ENCODE peak calls at places on chromosomes 5 and 9, in five cellular contexts. E is heart left ventricle, V is IMR-90, L is Peyer's patch, K is A549. F is an unnamed sample.
A peak's percentile ranks its signal among the peaks of the same experiment; 100 is the strongest.

GRCh38 chr5:31106742-31107546 is 86.5 kb upstream of the CDH6 start:
- DNase-seq in E (no peak), V (peak; percentile 90), L (no peak), K (no peak), F (no peak)

GRCh38 chr5:67699560-67699959 is 503.0 kb upstream of the CD180 start:
- DNase-seq in E (no peak), V (no peak), L (no peak), K (no peak), F (no peak)

GRCh38 chr5:132237670-132238069 is 10.0 kb upstream of the P4HA2 start:
- DNase-seq in E (no peak), V (no peak), L (no peak), K (no peak), F (peak; percentile 18)

GRCh38 chr9:137423810-137424291 is 658 bp downstream of the NOXA1 start:
- DNase-seq in E (peak; percentile 48), V (no peak), L (no peak), K (no peak), F (peak; percentile 92)

GRCh38 chr5:136182618-136183017 is 10.3 kb downstream of the SMIM32 start:
- DNase-seq in E (no peak), V (peak; percentile 47), L (no peak), K (no peak), F (no peak)

GRCh38 chr9:134180786-134181647 is 16.7 kb upstream of the RNU6ATAC start:
- DNase-seq in E (peak; percentile 24), V (no peak), L (no peak), K (no peak), F (peak; percentile 72)

GRCh38 chr5:932151-932627 is 39.5 kb downstream of the TRIP13 start:
- DNase-seq in E (no peak), V (no peak), L (no peak), K (no peak), F (peak; percentile 68)

GRCh38 chr9:104905153-104905901 is 22.6 kb downstream of the ABCA1 start:
- DNase-seq in E (no peak), V (no peak), L (no peak), K (no peak), F (no peak)

GRCh38 chr9:6428940-6429889 is 16.2 kb downstream of the UHRF2 start:
- DNase-seq in E (no peak), V (no peak), L (peak; percentile 60), K (no peak), F (no peak)

GRCh38 chr5:31783762-31784161 is 144.8 kb downstream of the PDZD2 start:
- DNase-seq in E (no peak), V (no peak), L (no peak), K (no peak), F (no peak)

GRCh38 chr5:134086943-134087305 is 27.6 kb upstream of the TCF7 start:
- DNase-seq in E (no peak), V (no peak), L (peak; percentile 55), K (no peak), F (no peak)

GRCh38 chr9:6512085-6512657 is 99.2 kb downstream of the UHRF2 start:
- DNase-seq in E (no peak), V (peak; percentile 36), L (no peak), K (no peak), F (no peak)

GRCh38 chr5:59020611-59021285 is 437.9 kb downstream of the RAB3C start:
- DNase-seq in E (no peak), V (peak; percentile 35), L (no peak), K (no peak), F (no peak)

GRCh38 chr5:150846651-150847333 is 471 bp downstream of the IRGM start:
- DNase-seq in E (peak; percentile 31), V (peak; percentile 88), L (peak; percentile 57), K (peak; percentile 6), F (no peak)
- H3K4me3 ChIP-seq in E (no peak overlapping the region), V (no peak overlapping the region), L (peak overlapping the region; percentile 8), K (no peak overlapping the region), F (no peak overlapping the region)

DNA sequence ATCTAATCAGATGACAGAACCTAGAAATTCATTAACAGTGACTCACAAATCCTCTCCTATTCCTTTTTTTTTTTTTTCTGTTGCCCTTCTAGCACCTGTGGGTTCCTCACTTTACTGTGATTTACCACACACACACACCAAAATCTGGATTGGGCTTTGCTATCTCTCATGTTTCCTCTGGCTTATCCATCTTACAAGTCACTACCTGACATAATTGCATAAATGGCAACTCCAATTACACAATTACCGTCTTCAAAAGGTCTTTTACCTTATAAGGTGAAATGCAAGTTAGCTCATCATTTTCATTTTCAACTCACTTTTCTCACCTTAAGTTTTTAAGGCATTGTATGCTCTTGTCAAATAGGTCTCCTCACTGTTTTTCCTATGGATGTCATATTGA is 426.3 kb upstream of the MEF2C start:
- DNase-seq in E (no peak), V (no peak), L (no peak), K (no peak), F (no peak)
- TF ChIP-seq POLR2A in E (no peak), V (no peak), L (no peak), K (no peak), F (no peak)

DNA sequence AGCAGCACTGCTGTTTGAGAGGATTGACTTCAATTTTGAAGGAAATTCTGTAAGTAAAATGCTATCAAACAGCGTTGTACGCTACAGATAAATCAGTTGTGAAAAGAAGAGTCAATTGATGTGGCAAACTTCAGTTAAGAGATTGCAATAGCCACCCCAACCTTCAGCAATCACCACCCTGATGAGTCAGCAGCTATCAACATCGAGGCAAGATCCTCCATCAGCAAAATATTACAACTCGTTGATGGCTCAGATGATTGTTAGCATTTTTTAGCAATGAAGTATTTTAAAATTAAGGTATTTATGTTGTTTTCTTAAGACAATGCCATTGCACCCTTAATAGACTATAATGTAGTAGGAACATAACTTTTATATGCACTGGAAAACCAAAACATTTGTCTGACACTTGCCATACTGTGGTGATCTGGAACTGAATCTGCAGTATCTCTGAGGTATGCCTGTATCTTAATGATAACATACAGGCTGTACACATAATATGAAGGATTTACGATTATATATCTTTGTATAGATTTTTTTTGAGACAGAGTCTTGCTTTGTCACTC is 47.5 kb downstream of the VPS13A start:
- DNase-seq in E (no peak), V (peak; percentile 72), L (no peak), K (no peak), F (no peak)
- TF ChIP-seq CTCF in E (no peak), V (no peak), L (no peak), K (no peak), F (no peak)

DNA sequence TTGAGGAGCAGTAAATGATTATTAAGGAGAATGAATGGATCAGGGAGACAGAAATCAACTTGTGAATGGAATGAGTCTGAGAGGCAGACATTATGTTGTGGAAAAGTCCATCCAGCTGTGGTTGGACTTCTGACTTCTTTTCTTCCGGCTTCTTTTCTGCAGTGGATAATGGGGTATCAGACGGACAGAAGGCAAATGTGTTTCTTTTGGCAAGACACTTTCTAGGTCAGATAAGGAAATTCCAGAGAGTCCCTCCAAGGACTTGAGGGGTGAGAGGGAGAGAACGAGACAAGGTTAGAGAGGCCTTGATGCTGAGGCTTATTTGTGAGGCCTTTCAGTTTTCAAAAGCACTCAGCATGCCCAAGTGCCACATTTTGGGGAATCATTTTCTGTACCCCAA is 17.1 kb upstream of the GRHPR start:
- DNase-seq in E (no peak), V (no peak), L (no peak), K (no peak), F (no peak)
- H3K4me3 ChIP-seq in E (no peak overlapping the region), V (no peak overlapping the region), L (no peak overlapping the region), K (no peak overlapping the region), F (no peak overlapping the region)

GRCh38 chr9:136363106-136363605 is 388 bp downstream of the DNLZ start:
- DNase-seq in E (peak; percentile 97), V (peak; percentile 91), L (peak; percentile 96), K (peak; percentile 82), F (peak; percentile 95)

GRCh38 chr9:136364942-136365774 is 1.6 kb upstream of the DNLZ start:
- DNase-seq in E (no peak), V (no peak), L (no peak), K (no peak), F (no peak)

GRCh38 chr9:136362450-136362784 is 1.1 kb downstream of the DNLZ start:
- DNase-seq in E (no peak), V (no peak), L (no peak), K (no peak), F (no peak)

GRCh38 chr9:136364369-136364748 is 815 bp upstream of the DNLZ start:
- DNase-seq in E (no peak), V (no peak), L (no peak), K (no peak), F (no peak)

GRCh38 chr9:136363606-136364368 is at the start of gene DNLZ:
- DNase-seq in E (peak; percentile 89), V (peak; percentile 76), L (peak; percentile 82), K (peak; percentile 87), F (peak; percentile 97)
- TF ChIP-seq POLR2A in E (peak; percentile 58), V (peak; percentile 48), L (peak; percentile 69), K (peak; percentile 60), F (no peak)

DNA sequence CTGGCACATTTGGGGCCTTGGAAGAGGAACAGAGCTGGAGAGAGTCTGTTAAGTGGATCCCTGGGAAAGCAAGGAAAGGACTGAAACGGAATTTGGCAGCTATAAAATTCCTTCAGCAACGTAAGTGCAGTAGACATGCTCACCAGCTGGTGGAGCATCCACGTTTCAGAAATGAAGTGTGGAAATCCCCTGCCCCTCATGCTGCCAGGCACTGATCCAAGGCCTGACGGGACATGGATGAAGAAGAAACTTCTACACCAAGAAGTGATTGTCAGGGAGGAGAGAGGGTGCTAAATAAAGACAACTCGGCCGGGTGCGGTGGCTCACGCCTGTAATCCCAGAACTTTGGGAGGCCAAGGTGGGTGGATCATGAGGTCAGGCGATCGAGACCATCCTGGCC is 209.3 kb downstream of the ROR2 start:
- DNase-seq in E (peak; percentile 47), V (peak; percentile 88), L (peak; percentile 28), K (no peak), F (no peak)
- TF ChIP-seq CTCF in E (peak; percentile 20), V (peak; percentile 46), L (no peak), K (no peak), F (no peak)

DNA sequence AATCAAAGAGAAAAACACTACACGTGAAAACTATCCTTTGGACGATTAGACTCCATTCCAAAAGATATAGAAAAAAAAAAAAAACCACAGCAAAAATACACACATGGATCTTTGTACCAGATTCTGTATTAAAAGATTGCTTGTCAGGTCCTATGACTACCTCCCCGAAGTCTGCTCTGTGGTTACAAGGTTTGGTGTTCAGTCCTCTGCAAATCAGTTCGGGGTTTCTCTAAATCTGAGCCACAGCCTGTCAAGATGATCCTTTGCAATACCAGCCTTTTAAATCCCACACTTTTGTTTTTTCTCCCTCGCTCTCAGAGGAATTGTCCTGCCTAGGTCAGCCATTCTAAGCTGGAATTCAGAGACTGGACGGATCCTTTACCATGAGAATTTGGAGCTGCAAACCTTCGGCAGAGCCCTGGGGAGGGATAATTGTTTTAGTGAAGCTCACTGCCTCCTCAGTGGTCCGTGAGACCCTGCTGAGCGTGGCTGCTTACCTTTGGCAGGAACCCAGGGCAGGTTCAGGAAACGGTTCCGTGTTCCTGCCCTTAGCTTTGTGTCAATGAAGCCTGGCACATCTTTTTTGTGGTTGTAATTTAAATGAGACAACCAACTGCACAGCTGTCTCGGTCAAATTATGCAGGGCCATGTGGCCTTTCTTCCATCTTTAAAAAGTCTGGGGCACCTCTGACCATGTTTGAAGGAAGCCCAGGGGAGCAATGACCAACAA is 47.3 kb downstream of the EBF1 start:
- DNase-seq in E (no peak), V (no peak), L (peak; percentile 64), K (no peak), F (no peak)
- H3K4me3 ChIP-seq in E (no peak overlapping the region), V (no peak overlapping the region), L (no peak overlapping the region), K (no peak overlapping the region), F (no peak overlapping the region)